ENCODE peak calls at places on chromosome 7, in seven cellular contexts. G is GM12891, O is endothelial cell of umbilical vein, K is spleen, N is body of pancreas, I is IMR-90, T is Peyer's patch. S is an unnamed sample.

GRCh38 chr7:142440219-142441073 is 182.6 kb upstream of the PRSS58 start:
- DNase-seq in N (no peak), O (peak; percentile 35), G (no peak), T (no peak), I (peak; percentile 85), K (no peak), S (no peak)

GRCh38 chr7:81956520-81956919 is 186.7 kb upstream of the HGF start:
- DNase-seq in O (peak; percentile 52), N (no peak), T (no peak), G (no peak), K (no peak), I (peak; percentile 73), S (peak; percentile 38)

GRCh38 chr7:53940483-53940882 is 601.7 kb upstream of the VSTM2A start:
- DNase-seq in G (no peak), N (no peak), I (no peak), K (no peak), O (no peak), T (no peak), S (no peak)

GRCh38 chr7:43799605-43800004 is 41.1 kb downstream of the BLVRA start:
- DNase-seq in I (no peak), K (no peak), O (no peak), G (no peak), T (no peak), N (no peak), S (peak; percentile 30)

GRCh38 chr7:42831051-42831952 is 80.6 kb downstream of the C7orf25 start:
- DNase-seq in T (no peak), N (peak; percentile 48), O (peak; percentile 10), K (no peak), G (no peak), I (peak; percentile 44), S (no peak)

GRCh38 chr7:47651355-47652317 is 69.7 kb upstream of the TNS3 start:
- DNase-seq in T (no peak), O (peak; percentile 51), K (no peak), N (no peak), G (no peak), I (peak; percentile 99), S (no peak)

GRCh38 chr7:73424486-73424885 is 9.1 kb upstream of the FZD9 start:
- DNase-seq in I (no peak), N (no peak), T (no peak), K (no peak), O (no peak), G (no peak), S (no peak)

GRCh38 chr7:83211685-83212084 is 49.0 kb upstream of the PCLO start:
- DNase-seq in T (no peak), I (no peak), K (no peak), G (no peak), N (no peak), O (no peak), S (no peak)

GRCh38 chr7:27171636-27172387 is 2.3 kb downstream of the HOXA10 start:
- DNase-seq in O (no peak), G (no peak), I (no peak), T (peak; percentile 68), N (peak; percentile 10), K (peak; percentile 54), S (no peak)

GRCh38 chr7:16504019-16504418 is 22.6 kb upstream of the LRRC72 start:
- DNase-seq in G (no peak), N (no peak), T (no peak), I (peak; percentile 81), K (no peak), O (no peak), S (no peak)

GRCh38 chr7:134798155-134798554 is 18.7 kb downstream of the CALD1 start:
- DNase-seq in N (no peak), O (no peak), T (no peak), G (no peak), I (no peak), K (no peak), S (no peak)

GRCh38 chr7:119782286-119782685 is 490.7 kb upstream of the KCND2 start:
- DNase-seq in I (no peak), O (no peak), G (no peak), K (no peak), N (no peak), T (no peak), S (no peak)

GRCh38 chr7:135508853-135509588 is 881 bp downstream of the CNOT4 start:
- DNase-seq in I (peak; percentile 20), T (no peak), G (no peak), O (peak; percentile 67), K (no peak), N (peak; percentile 18), S (peak; percentile 76)

GRCh38 chr7:127535546-127536425 is 49.6 kb downstream of the GCC1 start:
- DNase-seq in N (no peak), T (no peak), K (no peak), I (no peak), O (no peak), G (no peak), S (no peak)

GRCh38 chr7:73830872-73831655 is at the start of gene CLDN4:
- DNase-seq in I (no peak), T (peak; percentile 98), N (peak; percentile 97), O (no peak), K (no peak), G (no peak), S (no peak)

GRCh38 chr7:2820508-2820934 is 23.6 kb downstream of the GNA12 start:
- DNase-seq in T (no peak), G (no peak), O (peak; percentile 75), I (peak; percentile 97), K (no peak), N (peak; percentile 57), S (no peak)

GRCh38 chr7:131238260-131238940 is 89.3 kb upstream of the MKLN1 start:
- DNase-seq in G (no peak), I (peak; percentile 81), T (no peak), K (no peak), N (no peak), O (peak; percentile 65), S (no peak)

DNA sequence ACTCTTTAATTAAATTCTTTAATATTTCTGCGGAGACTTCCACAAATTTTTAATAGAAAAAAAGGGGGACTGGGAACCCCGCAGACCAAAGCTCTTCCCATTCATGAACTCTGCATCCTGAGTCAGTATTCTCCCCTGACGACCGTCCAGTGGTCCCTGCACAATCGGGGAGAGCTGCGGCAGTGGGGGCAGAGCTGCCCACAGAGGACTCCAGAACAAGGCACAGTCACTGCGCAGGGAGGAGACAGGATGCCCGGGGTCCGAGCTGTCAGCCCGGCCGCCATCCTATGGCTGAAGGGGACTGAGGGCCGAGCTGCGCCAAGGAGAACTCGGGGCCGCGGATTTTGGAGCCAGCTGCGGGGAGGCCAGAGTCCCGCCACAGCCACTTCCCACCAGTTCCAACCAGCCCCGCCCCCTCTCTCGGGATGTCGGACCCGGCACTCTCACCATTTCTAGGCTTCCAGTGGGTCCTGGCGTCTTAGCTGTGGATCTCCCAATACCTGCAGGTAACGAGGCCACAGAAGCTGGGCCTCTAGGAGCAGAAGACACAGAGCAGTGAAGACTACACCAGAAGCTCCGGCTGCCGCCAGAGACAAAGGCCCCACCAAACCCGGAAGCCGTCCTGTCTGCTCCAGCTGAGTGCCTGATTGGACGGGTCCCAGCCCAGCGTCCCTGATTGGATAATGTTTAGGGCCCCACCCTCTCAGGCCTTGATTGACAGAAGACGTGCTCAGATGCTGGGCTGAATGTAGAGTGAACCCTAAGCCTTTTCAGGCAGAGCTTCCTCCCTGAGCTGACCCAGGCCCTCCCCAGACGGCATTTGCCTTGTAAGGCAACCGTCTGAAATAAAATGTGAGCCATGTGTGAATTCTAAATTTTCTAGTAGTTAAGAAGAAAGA is at the start of gene ERV3-1:
- DNase-seq in G (peak; percentile 74), O (peak; percentile 95), I (peak; percentile 93), T (peak; percentile 94), N (peak; percentile 94), K (peak; percentile 97), S (peak; percentile 95)
- TF ChIP-seq POLR2A in G (peak; percentile 97), O (peak; percentile 94), I (peak; percentile 96), T (peak; percentile 97), N (peak; percentile 98), K (peak; percentile 92), S (peak; percentile 97)

DNA sequence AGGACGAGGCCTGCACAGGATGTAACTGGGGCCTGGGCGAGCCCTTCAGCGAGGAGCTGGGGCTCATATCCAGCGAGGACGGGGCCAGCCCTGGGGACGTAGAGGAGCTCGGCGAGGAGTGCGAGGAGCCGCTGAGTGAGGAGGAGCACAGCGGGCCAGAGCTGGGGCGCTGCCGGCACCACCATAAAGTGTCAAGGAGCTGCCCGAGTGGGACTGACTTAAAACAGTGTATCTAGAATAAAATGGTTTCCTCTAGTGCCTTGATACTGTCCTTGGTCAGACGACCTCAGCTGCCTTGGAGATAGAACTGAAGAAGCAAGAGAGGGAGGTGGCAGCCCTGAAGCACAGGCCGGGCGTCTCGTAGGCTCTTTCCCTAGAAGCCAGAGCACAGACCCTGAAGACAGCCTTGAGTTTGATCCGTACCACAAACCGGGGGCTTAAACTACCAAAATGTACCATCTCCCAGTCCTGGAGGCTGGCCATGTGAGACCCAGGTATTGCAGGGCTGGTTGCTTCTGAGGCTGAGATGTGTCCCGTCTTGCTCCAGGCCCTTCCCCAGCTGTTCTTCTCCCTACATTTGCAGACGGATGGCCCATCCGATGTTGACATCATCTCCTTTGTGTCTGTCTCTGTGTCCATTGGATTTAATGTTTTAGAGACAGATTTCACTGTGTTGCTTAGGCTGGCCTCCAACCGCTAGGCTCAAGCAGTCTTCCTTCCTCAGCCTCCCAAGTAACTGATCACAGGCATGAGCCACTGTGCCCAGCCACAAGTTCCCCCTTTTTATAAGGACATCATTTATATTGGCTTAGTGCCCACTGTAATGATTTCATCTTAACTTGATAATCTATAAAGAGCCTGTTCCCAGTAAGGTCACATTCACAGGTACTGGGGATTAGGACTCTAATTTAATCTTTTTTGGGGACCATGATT is 35.8 kb downstream of the DNAJB6 start:
- DNase-seq in O (no peak), I (no peak), K (no peak), N (no peak), T (no peak), G (no peak), S (no peak)
- TF ChIP-seq POLR2A in O (no peak), I (no peak), K (no peak), N (no peak), T (no peak), G (no peak), S (no peak)

GRCh38 chr7:105012503-105013282 is 1.3 kb upstream of the KMT2E start:
- DNase-seq in N (peak; percentile 100), I (peak; percentile 97), O (peak; percentile 99), G (peak; percentile 83), K (peak; percentile 100), T (peak; percentile 100), S (peak; percentile 99)
- TF ChIP-seq POLR2A in N (no peak), I (peak; percentile 93), O (peak; percentile 87), G (peak; percentile 85), K (peak; percentile 86), T (peak; percentile 95), S (peak; percentile 97)

DNA sequence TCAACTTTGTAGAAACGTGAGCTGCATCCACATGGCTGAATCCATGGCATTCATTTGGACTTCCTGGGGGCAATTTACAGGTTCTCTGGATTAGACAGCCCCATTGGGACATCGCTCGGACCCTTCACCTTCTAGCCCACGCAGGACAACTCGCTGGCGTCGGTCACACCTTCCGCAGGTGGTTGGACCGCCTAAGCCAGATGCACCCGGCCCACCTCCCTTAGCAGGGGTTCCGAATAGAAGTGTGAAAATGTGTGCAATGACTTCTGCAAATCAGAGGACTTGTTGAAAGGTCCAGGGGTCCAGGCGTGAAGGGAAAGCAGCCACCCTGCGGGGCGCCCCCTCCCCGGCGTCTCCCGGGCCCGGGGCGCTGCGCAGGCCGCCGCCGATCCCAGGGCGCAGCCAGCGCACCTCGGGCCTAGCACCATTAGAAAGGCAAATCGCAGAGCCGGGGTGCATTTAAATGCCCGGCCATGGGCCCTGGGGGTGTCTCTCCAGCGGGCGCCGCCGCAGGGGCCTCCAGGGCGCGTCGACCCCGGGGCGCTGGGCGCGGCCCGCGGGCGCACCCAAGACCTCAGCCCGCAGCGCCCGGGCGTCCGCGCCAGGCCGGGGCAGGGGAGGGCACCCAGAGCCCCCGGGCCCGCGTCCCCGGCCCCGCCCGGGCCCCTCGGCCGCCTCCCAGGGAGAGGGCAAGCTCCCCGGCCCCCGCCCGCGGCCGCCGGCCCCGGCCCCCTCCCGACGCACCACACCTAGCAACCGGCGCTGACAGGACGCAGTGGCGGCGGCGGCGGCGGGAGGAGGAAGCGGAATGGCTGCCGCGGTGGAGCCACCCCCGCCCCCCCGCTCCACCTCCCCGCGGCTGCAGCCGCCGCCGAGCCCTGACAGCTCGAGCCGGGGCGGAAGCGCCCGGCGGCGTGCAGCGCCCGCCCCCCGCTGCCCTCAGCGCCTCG is 1.2 kb downstream of the JAZF1 start:
- DNase-seq in I (no peak), G (peak; percentile 54), O (peak; percentile 21), N (peak; percentile 75), T (peak; percentile 78), K (peak; percentile 97), S (peak; percentile 81)
- TF ChIP-seq POLR2A in I (no peak), G (no peak), O (no peak), N (no peak), T (no peak), K (no peak), S (no peak)

S was measured in erythroblast.